ENCODE peak calls at places on chromosomes 1 and 21, in eight cellular contexts. T is GM23248, X is HCT116, O is OCI-LY7, B is PC-3, H is neural progenitor cell, Q is GM23338, M is SK-N-SH. F is an unnamed sample.
A peak's percentile ranks its signal among the peaks of the same experiment; 100 is the strongest.

GRCh38 chr1:212219679-212220463 is 65.3 kb upstream of the PPP2R5A start:
- DNase-seq in T (no peak), X (no peak), O (no peak), B (no peak), H (peak; percentile 51), Q (peak; percentile 36), M (no peak), F (peak; percentile 60)

GRCh38 chr21:42921912-42922311 is 3.5 kb downstream of the ERVH48-1 start:
- DNase-seq in T (no peak), X (no peak), O (no peak), B (no peak), H (no peak), Q (no peak), M (no peak), F (no peak)

GRCh38 chr21:35179990-35180557 is 131.0 kb upstream of the RUNX1 start:
- DNase-seq in T (peak; percentile 62), X (no peak), O (no peak), B (peak; percentile 91), H (no peak), Q (no peak), M (no peak), F (no peak)

GRCh38 chr1:218811497-218811896 is 362.2 kb upstream of the LYPLAL1 start:
- DNase-seq in T (no peak), X (no peak), O (no peak), B (no peak), H (no peak), Q (no peak), M (no peak), F (no peak)

GRCh38 chr1:15328785-15329480 is 80.8 kb upstream of the EFHD2 start:
- DNase-seq in T (peak; percentile 88), X (no peak), O (no peak), B (no peak), H (no peak), Q (no peak), M (peak; percentile 37), F (peak; percentile 45)

GRCh38 chr1:84653130-84653680 is 37.1 kb downstream of the SSX2IP start:
- DNase-seq in T (peak; percentile 48), X (no peak), O (no peak), B (peak; percentile 47), H (no peak), Q (peak; percentile 13), M (peak; percentile 8), F (no peak)

GRCh38 chr1:244046907-244047738 is 4.0 kb upstream of the ZBTB18 start:
- DNase-seq in T (peak; percentile 58), X (no peak), O (no peak), B (peak; percentile 18), H (no peak), Q (no peak), M (no peak), F (no peak)

GRCh38 chr21:45927851-45928850 is 53.4 kb upstream of the COL6A1 start:
- DNase-seq in T (no peak), X (no peak), O (no peak), B (no peak), H (no peak), Q (no peak), M (no peak), F (no peak)

GRCh38 chr1:196723325-196724185 is 51.1 kb upstream of the CFHR3 start:
- DNase-seq in T (peak; percentile 45), X (peak; percentile 64), O (peak; percentile 58), B (peak; percentile 46), H (peak; percentile 77), Q (peak; percentile 92), M (peak; percentile 12), F (peak; percentile 75)

GRCh38 chr1:21099034-21099868 is 77.4 kb downstream of the EIF4G3 start:
- DNase-seq in T (peak; percentile 62), X (no peak), O (no peak), B (peak; percentile 74), H (no peak), Q (no peak), M (no peak), F (no peak)

GRCh38 chr21:15730484-15731242 is 881 bp downstream of the USP25 start:
- DNase-seq in T (peak; percentile 12), X (no peak), O (peak; percentile 28), B (peak; percentile 25), H (no peak), Q (peak; percentile 45), M (no peak), F (peak; percentile 12)

GRCh38 chr21:33947451-33948095 is 32.0 kb upstream of the ATP5PO start:
- DNase-seq in T (peak; percentile 99), X (peak; percentile 93), O (peak; percentile 30), B (peak; percentile 99), H (peak; percentile 78), Q (peak; percentile 95), M (peak; percentile 38), F (peak; percentile 94)

GRCh38 chr1:94094466-94095111 is 26.4 kb downstream of the ABCA4 start:
- DNase-seq in T (peak; percentile 67), X (no peak), O (no peak), B (no peak), H (no peak), Q (no peak), M (no peak), F (peak; percentile 47)

GRCh38 chr1:46517932-46518498 is 28.4 kb downstream of the DMBX1 start:
- DNase-seq in T (no peak), X (no peak), O (no peak), B (no peak), H (no peak), Q (no peak), M (no peak), F (no peak)

GRCh38 chr1:151579436-151580225 is 32.2 kb upstream of the SNX27 start:
- DNase-seq in T (peak; percentile 77), X (no peak), O (no peak), B (peak; percentile 79), H (no peak), Q (no peak), M (no peak), F (no peak)

GRCh38 chr1:204194080-204194479 is 2.2 kb downstream of the KISS1 start:
- DNase-seq in T (no peak), X (no peak), O (no peak), B (no peak), H (no peak), Q (no peak), M (no peak), F (no peak)
- H3K4me2 ChIP-seq in T (no peak overlapping the region), X (no peak overlapping the region), O (no peak overlapping the region), B (no peak overlapping the region), H (no peak overlapping the region), Q (no peak overlapping the region), M (no peak overlapping the region), F (no peak overlapping the region)

GRCh38 chr1:160637065-160637464 is 9.8 kb downstream of the SLAMF1 start:
- DNase-seq in T (no peak), X (no peak), O (no peak), B (no peak), H (no peak), Q (no peak), M (no peak), F (no peak)
- H3K4me1 ChIP-seq in T (no peaks in the 10 kb centered on the region), X (no peaks in the 10 kb centered on the region), O (peaks cover 36% of the 10 kb centered on the region), B (no peaks in the 10 kb centered on the region), H (no peaks in the 10 kb centered on the region), Q (peaks cover 9% of the 10 kb centered on the region), M (no peaks in the 10 kb centered on the region), F (peaks cover 20% of the 10 kb centered on the region)

GRCh38 chr1:200894712-200895447 is at the start of gene INAVA:
- DNase-seq in T (no peak), X (peak; percentile 53), O (no peak), B (peak; percentile 99), H (no peak), Q (peak; percentile 39), M (no peak), F (peak; percentile 83)
- TF ChIP-seq EZH2phosphoT487 in T (no peak), X (no peak), O (no peak), B (no peak), H (no peak), Q (no peak), M (no peak), F (no peak)

GRCh38 chr1:222241410-222241809 is 306.5 kb downstream of the HHIPL2 start:
- DNase-seq in T (no peak), X (no peak), O (no peak), B (no peak), H (no peak), Q (no peak), M (no peak), F (no peak)

GRCh38 chr1:222239130-222239529 is 308.8 kb downstream of the HHIPL2 start:
- DNase-seq in T (no peak), X (no peak), O (no peak), B (no peak), H (no peak), Q (no peak), M (no peak), F (no peak)

GRCh38 chr1:222243902-222244301 is 304.0 kb downstream of the HHIPL2 start:
- DNase-seq in T (no peak), X (peak; percentile 89), O (no peak), B (peak; percentile 99), H (no peak), Q (no peak), M (no peak), F (no peak)

GRCh38 chr1:222240536-222241181 is 307.2 kb downstream of the HHIPL2 start:
- DNase-seq in T (peak; percentile 63), X (no peak), O (no peak), B (peak; percentile 55), H (no peak), Q (no peak), M (no peak), F (peak; percentile 27)

GRCh38 chr1:222242492-222242891 is 305.4 kb downstream of the HHIPL2 start:
- DNase-seq in T (no peak), X (no peak), O (no peak), B (no peak), H (no peak), Q (peak; percentile 27), M (no peak), F (no peak)
- H3K4me2 ChIP-seq in T (no peak overlapping the region), X (no peak overlapping the region), O (no peak overlapping the region), B (no peak overlapping the region), H (no peak overlapping the region), Q (peak overlapping the region; percentile 15), M (no peak overlapping the region), F (no peak overlapping the region)

DNA sequence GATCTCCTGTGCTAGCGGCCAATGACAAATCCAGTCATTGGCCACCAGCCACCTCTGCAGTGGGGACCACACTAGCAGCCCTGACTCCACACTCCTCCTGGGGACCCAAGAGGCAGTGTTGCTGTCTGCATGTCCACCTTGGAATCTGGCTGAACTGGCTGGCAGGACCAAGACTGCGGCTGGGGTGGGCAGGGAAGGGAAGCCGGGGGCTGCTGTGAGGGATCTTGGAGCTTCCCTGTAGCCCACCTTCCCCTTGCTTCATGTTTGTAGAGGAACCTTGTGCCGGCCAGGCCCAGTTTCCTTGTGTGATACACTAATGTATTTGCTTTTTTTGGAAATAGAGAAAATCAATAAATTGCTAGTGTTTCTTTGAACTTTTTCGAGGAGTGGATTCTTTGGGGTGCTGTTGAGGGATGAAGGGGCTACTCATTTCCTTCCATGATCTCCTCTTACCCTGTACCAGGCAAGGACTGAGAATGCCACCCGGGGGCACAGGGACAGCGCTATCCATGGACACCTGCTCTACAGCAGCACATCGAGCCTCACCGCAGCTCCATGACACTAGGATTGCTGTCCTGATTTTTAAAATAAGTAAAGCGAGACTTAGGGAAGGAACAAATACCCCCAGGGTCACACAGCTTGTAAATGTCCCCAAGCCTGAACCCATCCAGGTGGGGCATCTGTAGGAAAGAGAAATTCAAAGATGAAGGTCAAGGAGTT is 44.7 kb downstream of the TNNT2 start:
- DNase-seq in T (no peak), X (no peak), O (no peak), B (no peak), H (no peak), Q (no peak), M (no peak), F (no peak)
- H3K4me1 ChIP-seq in T (no peaks in the 10 kb centered on the region), X (no peaks in the 10 kb centered on the region), O (no peaks in the 10 kb centered on the region), B (no peaks in the 10 kb centered on the region), H (peaks cover 5% of the 10 kb centered on the region), Q (no peaks in the 10 kb centered on the region), M (peaks cover 9% of the 10 kb centered on the region), F (peaks cover 15% of the 10 kb centered on the region)

GRCh38 chr1:39509360-39510009 is 18.0 kb downstream of the BMP8A start:
- DNase-seq in T (no peak), X (no peak), O (peak; percentile 71), B (no peak), H (no peak), Q (peak; percentile 28), M (no peak), F (no peak)
- TF ChIP-seq EZH2phosphoT487 in T (no peak), X (no peak), O (no peak), B (no peak), H (no peak), Q (no peak), M (no peak), F (no peak)

F was measured in hepatocyte.